ENCODE peak calls at places on chromosomes 7 and 10, in seven cellular contexts. M is amniotic epithelial cell, Y is A172, L is AG20443, N is NB4, W is HuH-7, T is spleen. P is an unnamed sample.

GRCh38 chr10:100370561-100370975 is 23.5 kb downstream of the SCD start:
- DNase-seq in T (no peak), L (peak), W (no peak), N (peak), Y (peak), M (no peak), P (peak)

GRCh38 chr7:7799138-7799537 is 80.7 kb upstream of the RPA3 start:
- DNase-seq in W (no peak), M (peak), N (peak), Y (peak), L (peak), T (no peak), P (no peak)

GRCh38 chr10:89003344-89003743 is 12.7 kb downstream of the FAS start:
- DNase-seq in Y (no peak), W (no peak), M (peak), N (no peak), T (no peak), L (no peak), P (no peak)

GRCh38 chr7:30531286-30531685 is 26.7 kb upstream of the GGCT start:
- DNase-seq in W (no peak), T (no peak), Y (no peak), M (peak), N (no peak), L (no peak), P (no peak)

GRCh38 chr10:104680467-104681401 is 39.6 kb downstream of the SORCS3 start:
- DNase-seq in T (no peak), M (peak), N (no peak), Y (no peak), W (no peak), L (peak), P (peak)

GRCh38 chr10:61904711-61905445 is 3.4 kb downstream of the ARID5B start:
- DNase-seq in N (peak), M (peak), L (peak), W (peak), Y (peak), T (no peak), P (peak)

GRCh38 chr7:140176271-140176701 is 497 bp downstream of the KDM7A start:
- DNase-seq in M (no peak), L (peak), N (peak), Y (no peak), W (no peak), T (no peak), P (no peak)

GRCh38 chr7:131328387-131329175 is 905 bp downstream of the MKLN1 start:
- DNase-seq in Y (peak), T (no peak), L (peak), W (no peak), N (no peak), M (peak), P (no peak)

GRCh38 chr7:101924171-101924570 is 106.7 kb downstream of the CUX1 start:
- DNase-seq in W (no peak), M (peak), Y (peak), N (no peak), T (peak), L (peak), P (peak)

GRCh38 chr10:98170249-98171117 is 36.0 kb downstream of the R3HCC1L start:
- DNase-seq in N (peak), L (peak), M (peak), Y (peak), W (peak), T (no peak), P (no peak)

P was measured in MG63.